ENCODE peak calls at places on chromosomes 5 and 9, in eight cellular contexts. B is chondrocyte, P is choroid plexus epithelial cell, N is activated T-cell treated with anti-CD3 and anti-CD28 coated beads for 24 hours, A is HFFc6, V is NCI-H1092, U is HS-5, X is psoas muscle. Q is an unnamed sample.

GRCh38 chr9:76677481-76678055 is 86.7 kb upstream of the PCA3 start:
- DNase-seq in A (no peak), P (no peak), V (peak), B (no peak), N (no peak), U (no peak), X (no peak), Q (no peak)

GRCh38 chr5:147911427-147911826 is 5.1 kb upstream of the C5orf46 start:
- DNase-seq in A (no peak), P (no peak), V (no peak), X (peak), B (no peak), U (no peak), N (no peak), Q (no peak)

GRCh38 chr9:105360344-105360743 is 87.5 kb upstream of the FSD1L start:
- DNase-seq in U (no peak), A (no peak), X (no peak), N (no peak), P (peak), V (no peak), B (no peak), Q (no peak)

GRCh38 chr9:94167055-94167346 is 82.7 kb downstream of the PTPDC1 start:
- DNase-seq in B (peak), X (no peak), A (peak), N (no peak), P (no peak), U (no peak), V (no peak), Q (no peak)

GRCh38 chr9:129630967-129631672 is 5.2 kb downstream of the NTMT1 start:
- DNase-seq in B (no peak), U (no peak), A (peak), N (no peak), X (no peak), P (peak), V (no peak), Q (no peak)

GRCh38 chr9:121434946-121435345 is 64.7 kb downstream of the GGTA1 start:
- DNase-seq in P (peak), A (peak), U (peak), X (no peak), N (no peak), B (no peak), V (no peak), Q (no peak)

GRCh38 chr9:91483835-91484234 is 60.2 kb upstream of the NFIL3 start:
- DNase-seq in A (no peak), B (no peak), V (no peak), P (no peak), U (no peak), N (no peak), X (no peak), Q (no peak)

GRCh38 chr9:93200989-93201339 is 17.0 kb downstream of the WNK2 start:
- DNase-seq in U (no peak), V (no peak), A (no peak), N (no peak), B (no peak), P (no peak), X (peak), Q (no peak)

GRCh38 chr5:10308844-10309243 is 1.1 kb upstream of the CMBL start:
- DNase-seq in X (no peak), V (no peak), A (no peak), N (no peak), P (no peak), B (no peak), U (no peak), Q (no peak)

GRCh38 chr9:78857371-78858225 is 560.7 kb downstream of the PSAT1 start:
- DNase-seq in V (no peak), X (no peak), B (no peak), U (no peak), N (no peak), P (no peak), A (no peak), Q (no peak)

GRCh38 chr5:180291234-180291940 is 496 bp downstream of the MAPK9 start:
- DNase-seq in X (no peak), U (no peak), P (peak), A (no peak), V (no peak), B (no peak), N (peak), Q (peak)

GRCh38 chr9:71719585-71719984 is 48.7 kb downstream of the CEMIP2 start:
- DNase-seq in X (no peak), N (no peak), P (peak), U (no peak), A (peak), V (no peak), B (no peak), Q (no peak)

GRCh38 chr5:148911386-148911785 is 85.0 kb downstream of the ADRB2 start:
- DNase-seq in N (no peak), X (no peak), P (no peak), U (no peak), B (no peak), V (no peak), A (no peak), Q (no peak)

GRCh38 chr5:25301836-25302235 is 657.1 kb upstream of the CDH10 start:
- DNase-seq in P (no peak), X (no peak), A (no peak), V (no peak), U (no peak), N (no peak), B (no peak), Q (no peak)

GRCh38 chr5:158277276-158277675 is 418.3 kb upstream of the CLINT1 start:
- DNase-seq in V (no peak), N (no peak), P (no peak), B (no peak), U (no peak), A (no peak), X (no peak), Q (no peak)

GRCh38 chr5:127988149-127988755 is 95.3 kb upstream of the SLC12A2 start:
- DNase-seq in B (no peak), P (peak), U (peak), X (no peak), V (no peak), N (no peak), A (peak), Q (no peak)

GRCh38 chr9:127090341-127090985 is 32.0 kb downstream of the ANGPTL2 start:
- DNase-seq in A (no peak), P (no peak), N (no peak), X (no peak), B (no peak), V (no peak), U (no peak), Q (no peak)

GRCh38 chr5:91110709-91111108 is 272.4 kb downstream of the ARRDC3 start:
- DNase-seq in P (peak), A (no peak), U (no peak), N (no peak), X (no peak), V (no peak), B (no peak), Q (no peak)

GRCh38 chr9:89778100-89779085 is 173.6 kb downstream of the GADD45G start:
- DNase-seq in V (no peak), N (no peak), P (no peak), B (no peak), X (peak), U (no peak), A (no peak), Q (no peak)

GRCh38 chr5:36491860-36492259 is 114.5 kb upstream of the SLC1A3 start:
- DNase-seq in B (no peak), A (no peak), N (no peak), V (no peak), X (no peak), U (no peak), P (no peak), Q (no peak)

GRCh38 chr5:72138943-72139467 is 31.7 kb downstream of the MAP1B start:
- DNase-seq in V (no peak), P (peak), X (no peak), B (no peak), N (peak), A (peak), U (peak), Q (no peak)

GRCh38 chr9:33233659-33234335 is 6.2 kb upstream of the SPINK4 start:
- DNase-seq in A (peak), B (no peak), P (peak), X (no peak), U (peak), N (no peak), V (no peak), Q (no peak)

GRCh38 chr9:38486056-38486455 is 61.8 kb upstream of the IGFBPL1 start:
- DNase-seq in U (no peak), P (peak), B (no peak), V (no peak), X (no peak), A (no peak), N (no peak), Q (no peak)

GRCh38 chr9:127758843-127759242 is 19.6 kb downstream of the SH2D3C start:
- DNase-seq in V (no peak), U (no peak), A (no peak), B (no peak), X (no peak), P (no peak), N (no peak), Q (no peak)

GRCh38 chr5:175343292-175343691 is 100.7 kb downstream of the DRD1 start:
- DNase-seq in X (no peak), V (no peak), N (no peak), U (no peak), A (no peak), P (no peak), B (no peak), Q (no peak)

GRCh38 chr5:119486-120097 is 27.6 kb downstream of the PLEKHG4B start:
- DNase-seq in X (no peak), N (no peak), U (no peak), V (no peak), P (no peak), A (no peak), B (no peak), Q (no peak)

GRCh38 chr5:151052834-151053233 is 28.0 kb downstream of the TNIP1 start:
- DNase-seq in X (no peak), A (no peak), U (no peak), P (no peak), N (no peak), V (no peak), B (no peak), Q (no peak)

GRCh38 chr5:148740966-148741742 is 85.3 kb upstream of the ADRB2 start:
- DNase-seq in B (no peak), N (no peak), A (peak), U (peak), X (no peak), V (no peak), P (peak), Q (no peak)

GRCh38 chr5:16152601-16153568 is 26.7 kb downstream of the MARCHF11 start:
- DNase-seq in A (no peak), X (no peak), U (no peak), N (no peak), P (no peak), B (no peak), V (no peak), Q (no peak)

GRCh38 chr5:113081091-113081490 is 104.5 kb downstream of the DCP2 start:
- DNase-seq in V (no peak), A (no peak), P (no peak), X (no peak), U (no peak), B (no peak), N (no peak), Q (no peak)

GRCh38 chr5:164958688-164959087 is 1453.3 kb downstream of the MAT2B start:
- DNase-seq in N (no peak), U (no peak), P (peak), B (no peak), V (no peak), X (no peak), A (no peak), Q (no peak)

Q was measured in WTC11.